ENCODE peak calls at places on chromosomes 3 and 15, in seven cellular contexts. J, P, D, X, S, E and I are unnamed samples.

GRCh38 chr3:160447544-160447943 is 2.0 kb downstream of the TRIM59 start:
- DNase-seq in J (peak), P (peak), D (no peak), X (no peak), S (no peak), E (no peak), I (no peak)

GRCh38 chr3:115071122-115071521 is 76.0 kb downstream of the ZBTB20 start:
- DNase-seq in J (no peak), P (peak), D (no peak), X (no peak), S (no peak), E (no peak), I (no peak)

GRCh38 chr15:85781099-85781498 is 13.6 kb downstream of the KLHL25 start:
- DNase-seq in J (no peak), P (no peak), D (no peak), X (no peak), S (no peak), E (no peak), I (no peak)

GRCh38 chr15:61835476-61836106 is 224.7 kb downstream of the VPS13C start:
- DNase-seq in J (peak), P (peak), D (peak), X (peak), S (peak), E (peak), I (peak)

GRCh38 chr3:54988302-54989022 is 60.6 kb upstream of the LRTM1 start:
- DNase-seq in J (peak), P (peak), D (peak), X (peak), S (no peak), E (no peak), I (peak)

GRCh38 chr3:110504401-110504800 is 567.2 kb upstream of the NECTIN3 start:
- DNase-seq in J (no peak), P (no peak), D (no peak), X (no peak), S (no peak), E (no peak), I (no peak)

GRCh38 chr3:12437223-12437605 is 47.1 kb upstream of the TSEN2 start:
- DNase-seq in J (no peak), P (no peak), D (no peak), X (no peak), S (no peak), E (no peak), I (no peak)

GRCh38 chr15:68616397-68616796 is 37.6 kb downstream of the CORO2B start:
- DNase-seq in J (no peak), P (peak), D (no peak), X (no peak), S (no peak), E (no peak), I (no peak)

GRCh38 chr15:33825453-33825852 is 142.8 kb upstream of the CHRM5 start:
- DNase-seq in J (no peak), P (no peak), D (no peak), X (no peak), S (no peak), E (no peak), I (no peak)

GRCh38 chr15:94064676-94065313 is 166.6 kb upstream of the MCTP2 start:
- DNase-seq in J (no peak), P (no peak), D (no peak), X (no peak), S (no peak), E (no peak), I (no peak)

GRCh38 chr15:40976819-40977218 is 23.5 kb downstream of the CHAC1 start:
- DNase-seq in J (no peak), P (no peak), D (no peak), X (no peak), S (no peak), E (no peak), I (no peak)

GRCh38 chr3:150255416-150255815 is 152.7 kb upstream of the TSC22D2 start:
- DNase-seq in J (peak), P (no peak), D (peak), X (peak), S (peak), E (peak), I (peak)

GRCh38 chr3:55488398-55489055 is 1.4 kb upstream of the WNT5A start:
- DNase-seq in J (peak), P (peak), D (peak), X (peak), S (peak), E (peak), I (peak)

GRCh38 chr3:124584552-124585391 is 145.5 kb upstream of the UMPS start:
- DNase-seq in J (peak), P (peak), D (peak), X (peak), S (peak), E (peak), I (peak)

GRCh38 chr3:127590282-127590592 is 296 bp downstream of the TPRA1 start:
- DNase-seq in J (no peak), P (no peak), D (no peak), X (no peak), S (no peak), E (no peak), I (no peak)

GRCh38 chr15:41285285-41285684 is 47.1 kb downstream of the OIP5 start:
- DNase-seq in J (no peak), P (no peak), D (no peak), X (no peak), S (peak), E (no peak), I (no peak)

GRCh38 chr3:46866720-46867549 is 3.7 kb upstream of the MYL3 start:
- DNase-seq in J (peak), P (no peak), D (peak), X (peak), S (peak), E (peak), I (peak)

GRCh38 chr15:31484369-31484951 is 157.8 kb downstream of the KLF13 start:
- DNase-seq in J (no peak), P (no peak), D (no peak), X (no peak), S (no peak), E (no peak), I (no peak)

GRCh38 chr15:88651293-88651692 is 12.5 kb downstream of the ISG20 start:
- DNase-seq in J (no peak), P (no peak), D (no peak), X (no peak), S (no peak), E (no peak), I (no peak)

GRCh38 chr15:90001683-90002427 is 731 bp downstream of the ZNF710 start:
- DNase-seq in J (peak), P (peak), D (peak), X (peak), S (peak), E (peak), I (peak)

GRCh38 chr15:89186798-89187197 is 34.6 kb downstream of the RLBP1 start:
- DNase-seq in J (no peak), P (no peak), D (no peak), X (no peak), S (no peak), E (no peak), I (no peak)

GRCh38 chr3:129829640-129830039 is 63.9 kb downstream of the TMCC1 start:
- DNase-seq in J (peak), P (peak), D (peak), X (peak), S (peak), E (no peak), I (peak)

GRCh38 chr15:61084944-61085367 is 144.1 kb downstream of the RORA start:
- DNase-seq in J (peak), P (no peak), D (peak), X (no peak), S (no peak), E (peak), I (no peak)

GRCh38 chr15:64112077-64112772 is 16.4 kb downstream of the SNX1 start:
- DNase-seq in J (no peak), P (no peak), D (no peak), X (no peak), S (no peak), E (no peak), I (no peak)

GRCh38 chr15:78810377-78811123 is 714 bp downstream of the ADAMTS7 start:
- DNase-seq in J (peak), P (peak), D (peak), X (peak), S (peak), E (peak), I (peak)

GRCh38 chr3:197577366-197578074 is 21.8 kb upstream of the BDH1 start:
- DNase-seq in J (no peak), P (no peak), D (no peak), X (no peak), S (no peak), E (no peak), I (no peak)

GRCh38 chr3:138036572-138036971 is 26.6 kb downstream of the CLDN18 start:
- DNase-seq in J (no peak), P (no peak), D (no peak), X (no peak), S (no peak), E (no peak), I (no peak)

GRCh38 chr3:61562042-61562809 is 855 bp downstream of the PTPRG start:
- DNase-seq in J (peak), P (peak), D (no peak), X (peak), S (peak), E (peak), I (peak)

GRCh38 chr15:90035835-90036220 is 34.7 kb downstream of the ZNF710 start:
- DNase-seq in J (no peak), P (no peak), D (peak), X (peak), S (no peak), E (no peak), I (peak)

DNA sequence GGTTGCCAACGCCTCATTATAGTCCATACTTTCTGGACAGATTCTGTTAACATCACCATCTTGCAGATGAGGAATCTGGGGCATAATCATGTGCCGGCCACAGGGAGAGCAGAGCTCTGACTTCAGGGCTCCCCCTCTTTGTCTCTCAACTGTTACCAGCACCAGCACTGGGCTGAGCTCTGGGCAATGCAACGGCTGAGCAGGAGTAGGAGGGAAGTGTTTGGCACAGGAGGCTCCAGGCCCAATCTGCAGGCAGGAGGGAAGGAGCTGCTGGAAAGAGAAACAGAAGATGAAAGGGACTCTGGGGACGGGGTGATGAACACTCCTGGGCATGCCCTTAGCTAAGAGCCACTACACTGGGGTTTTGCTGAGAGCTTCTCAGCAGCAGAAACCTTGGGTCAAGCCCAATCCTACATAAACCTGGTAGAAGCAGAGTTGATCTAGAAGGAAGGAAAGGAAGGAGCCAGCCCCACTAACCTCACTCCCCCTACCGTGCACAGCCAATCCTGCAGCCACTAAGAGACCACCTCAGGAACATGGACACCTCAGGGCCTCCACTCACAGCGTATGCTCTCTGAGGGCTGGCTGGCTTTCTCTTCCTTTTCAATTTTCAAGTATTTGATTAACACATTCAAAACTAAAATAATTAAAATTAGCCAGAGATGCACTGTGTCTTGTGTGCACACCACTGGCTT is 73.1 kb upstream of the SPATA12 start:
- DNase-seq in J (peak), P (no peak), D (no peak), X (peak), S (no peak), E (no peak), I (no peak)
- TF ChIP-seq CTCF in J (peak), P (peak), D (no peak), X (peak), S (no peak), E (no peak), I (no peak)

GRCh38 chr15:54792526-54792925 is 404.2 kb downstream of the RSL24D1 start:
- DNase-seq in J (no peak), P (no peak), D (no peak), X (no peak), S (no peak), E (no peak), I (no peak)
- TF ChIP-seq CTCF in J (no peak), P (no peak), D (no peak), X (no peak), S (no peak), E (no peak), I (no peak)

GRCh38 chr3:123161167-123161566 is 40.6 kb upstream of the SEC22A start:
- DNase-seq in J (no peak), P (no peak), D (no peak), X (no peak), S (no peak), E (no peak), I (no peak)
- TF ChIP-seq CTCF in J (peak), P (no peak), D (no peak), X (no peak), S (no peak), E (no peak), I (no peak)

GRCh38 chr3:50340404-50341329 is at the start of gene RASSF1:
- DNase-seq in J (peak), P (no peak), D (peak), X (peak), S (peak), E (peak), I (peak)

GRCh38 chr3:50345008-50345407 is 524 bp downstream of the ZMYND10 start:
- DNase-seq in J (no peak), P (no peak), D (no peak), X (no peak), S (no peak), E (no peak), I (no peak)

GRCh38 chr3:50341996-50342732 is 1.5 kb upstream of the RASSF1 start:
- DNase-seq in J (no peak), P (no peak), D (no peak), X (no peak), S (no peak), E (no peak), I (no peak)

GRCh38 chr3:50341537-50341936 is 901 bp upstream of the RASSF1 start:
- DNase-seq in J (no peak), P (no peak), D (no peak), X (no peak), S (no peak), E (no peak), I (no peak)

GRCh38 chr3:50342818-50343633 is 2.4 kb upstream of the RASSF1 start:
- DNase-seq in J (no peak), P (no peak), D (no peak), X (no peak), S (no peak), E (no peak), I (no peak)
- TF ChIP-seq CTCF in J (no peak), P (no peak), D (no peak), X (no peak), S (no peak), E (no peak), I (no peak)

DNA sequence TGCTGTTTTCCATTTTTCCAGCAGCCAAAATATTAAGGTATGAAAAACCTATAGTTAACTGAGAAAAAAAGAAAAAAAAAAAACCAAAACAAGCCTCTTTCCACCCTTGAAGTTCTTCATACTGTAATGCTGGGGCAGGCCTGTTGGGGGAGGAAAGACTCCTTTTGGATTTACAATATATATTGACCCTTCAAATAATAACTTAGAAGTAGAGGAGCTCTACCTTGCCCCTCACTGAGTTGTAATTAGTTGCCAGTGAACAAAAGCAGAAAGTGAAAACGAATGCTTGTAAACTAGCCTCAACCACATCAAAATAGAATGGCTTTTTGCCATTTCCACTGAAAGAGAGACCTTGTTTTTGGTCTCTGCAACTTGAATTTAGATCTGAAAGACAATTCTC is 326.6 kb downstream of the NR2F2 start:
- DNase-seq in J (no peak), P (no peak), D (no peak), X (no peak), S (no peak), E (no peak), I (no peak)
- TF ChIP-seq CTCF in J (no peak), P (no peak), D (no peak), X (no peak), S (no peak), E (no peak), I (no peak)

DNA sequence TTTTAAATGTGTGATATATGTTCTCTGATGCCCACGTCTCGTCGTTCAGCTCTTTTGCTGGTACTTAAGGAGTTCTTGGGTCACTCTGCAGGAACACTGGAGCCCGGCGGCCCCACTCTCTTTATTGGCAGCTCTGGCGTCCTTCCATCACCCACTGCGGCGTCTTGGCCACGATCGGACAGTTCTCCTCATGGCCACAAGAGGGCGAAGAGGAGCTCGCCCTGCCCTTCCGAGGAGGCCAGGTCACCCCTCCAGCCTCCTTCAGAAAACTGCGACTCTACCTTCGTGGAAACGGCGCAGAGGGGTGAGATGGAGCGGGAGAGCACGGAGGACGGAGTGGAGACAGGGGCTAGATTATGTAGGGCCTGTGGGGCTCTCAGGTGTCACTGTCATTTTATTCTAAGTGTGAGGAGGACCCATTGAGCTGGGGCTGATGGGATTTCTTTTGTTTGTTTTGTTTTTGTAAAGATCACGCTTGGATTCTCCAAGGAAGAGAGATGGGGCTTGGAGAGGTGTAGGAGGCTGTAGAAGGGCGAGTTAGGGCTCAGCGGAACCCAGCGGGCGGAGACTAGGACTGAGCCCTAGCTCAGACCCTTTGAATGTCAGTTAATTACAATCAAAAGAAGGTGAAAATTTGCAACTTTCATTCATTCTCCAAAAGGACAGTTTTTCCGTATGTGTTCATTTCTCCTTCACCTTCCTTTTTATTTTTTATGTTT is 28.0 kb upstream of the GABRA5 start:
- DNase-seq in J (no peak), P (no peak), D (no peak), X (peak), S (no peak), E (no peak), I (no peak)
- TF ChIP-seq CTCF in J (peak), P (peak), D (peak), X (peak), S (peak), E (no peak), I (no peak)